ENCODE peak calls at places on chromosomes 13 and 19, in four cellular contexts. F is A549, Q is WTC11, C is HepG2. B is an unnamed sample.

GRCh38 chr19:31261651-31262331 is 87.4 kb downstream of the TSHZ3 start:
- DNase-seq in F (no peak), Q (no peak), C (no peak), B (no peak)

GRCh38 chr13:102682727-102683126 is 12.1 kb downstream of the METTL21C start:
- DNase-seq in C (no peak), F (no peak), Q (no peak), B (no peak)

GRCh38 chr19:31678421-31678820 is 329.2 kb upstream of the TSHZ3 start:
- DNase-seq in Q (no peak), F (no peak), C (no peak), B (no peak)

GRCh38 chr13:101018720-101019119 is 344.1 kb upstream of the TMTC4 start:
- DNase-seq in Q (no peak), F (no peak), C (no peak), B (no peak)

GRCh38 chr13:111227405-111227804 is 93.0 kb upstream of the TEX29 start:
- DNase-seq in F (no peak), C (no peak), Q (no peak), B (no peak)

GRCh38 chr13:106597759-106598395 is 29.9 kb upstream of the ARGLU1 start:
- DNase-seq in Q (no peak), F (no peak), C (no peak), B (no peak)

GRCh38 chr13:47999973-48000372 is 1.1 kb downstream of the SUCLA2 start:
- DNase-seq in C (no peak), F (no peak), Q (no peak), B (no peak)

GRCh38 chr13:94061316-94061715 is 418.2 kb downstream of the DCT start:
- DNase-seq in C (no peak), F (no peak), Q (no peak), B (no peak)

GRCh38 chr19:14509382-14509781 is 8.8 kb downstream of the DNAJB1 start:
- DNase-seq in Q (no peak), F (no peak), C (no peak), B (no peak)

GRCh38 chr13:113371061-113371460 is 7.1 kb upstream of the GRTP1 start:
- DNase-seq in F (no peak), C (no peak), Q (no peak), B (no peak)

GRCh38 chr13:112905990-112906641 is 62.9 kb upstream of the MCF2L start:
- DNase-seq in Q (peak; percentile 76), C (peak; percentile 66), F (no peak), B (no peak)

GRCh38 chr13:39037410-39037879 is 444 bp downstream of the PROSER1 start:
- DNase-seq in Q (no peak), C (no peak), F (no peak), B (no peak)

GRCh38 chr19:13033819-13034611 is 38.7 kb downstream of the NFIX start:
- DNase-seq in F (peak; percentile 68), Q (peak; percentile 85), C (peak; percentile 55), B (peak; percentile 75)

GRCh38 chr13:110702591-110703526 is 3.1 kb downstream of the CARS2 start:
- DNase-seq in F (no peak), C (no peak), Q (no peak), B (no peak)

GRCh38 chr19:42122691-42123607 is 9.3 kb downstream of the POU2F2 start:
- DNase-seq in Q (no peak), F (no peak), C (no peak), B (no peak)

GRCh38 chr13:113143466-113144254 is 14.8 kb upstream of the PROZ start:
- DNase-seq in C (no peak), Q (no peak), F (no peak), B (no peak)

GRCh38 chr19:4075373-4075772 is 8.7 kb upstream of the ZBTB7A start:
- DNase-seq in F (no peak), C (no peak), Q (no peak), B (no peak)

GRCh38 chr19:47582320-47582909 is 9.5 kb upstream of the ZNF541 start:
- DNase-seq in C (no peak), Q (no peak), F (no peak), B (no peak)

GRCh38 chr19:45577111-45577905 is 7.3 kb downstream of the OPA3 start:
- DNase-seq in Q (no peak), C (peak; percentile 86), F (peak; percentile 82), B (peak; percentile 43)

GRCh38 chr13:38239874-38240273 is 109.8 kb upstream of the UFM1 start:
- DNase-seq in Q (no peak), C (no peak), F (no peak), B (no peak)

GRCh38 chr19:47765522-47766358 is 12.8 kb upstream of the SELENOW start:
- DNase-seq in F (peak; percentile 58), C (peak; percentile 52), Q (peak; percentile 88), B (peak; percentile 60)

GRCh38 chr19:58196911-58197616 is 14.2 kb downstream of the ZNF274 start:
- DNase-seq in Q (no peak), F (no peak), C (peak; percentile 10), B (no peak)

GRCh38 chr13:103386341-103386740 is 320.1 kb upstream of the SLC10A2 start:
- DNase-seq in C (no peak), F (no peak), Q (no peak), B (no peak)

DNA sequence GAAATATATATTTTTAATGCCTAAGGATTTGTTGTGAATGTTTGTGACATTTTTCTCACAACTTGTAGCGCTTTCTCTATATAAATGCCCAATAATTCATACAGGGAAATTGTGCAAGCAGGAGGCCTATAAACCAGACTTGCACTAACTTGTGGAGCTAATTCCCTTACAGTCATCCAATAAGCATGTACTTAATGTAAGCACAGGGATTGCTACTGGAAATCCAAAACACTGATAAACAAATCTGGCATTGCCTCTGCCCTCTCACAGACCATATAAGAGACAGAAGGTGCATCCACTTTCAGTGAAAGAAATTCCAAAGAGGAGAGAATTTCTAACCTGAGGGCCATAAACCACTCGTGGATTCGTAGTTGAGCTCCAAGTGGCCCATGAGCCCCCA is 518.8 kb downstream of the MYO16 start:
- DNase-seq in Q (no peak), C (no peak), F (no peak), B (no peak)
- TF ChIP-seq HMGXB4 in Q (no peak), C (no peak), F (no peak), B (no peak)

GRCh38 chr19:24098359-24098758 is 11.4 kb downstream of the ZNF254 start:
- DNase-seq in C (no peak), Q (no peak), F (no peak), B (no peak)

GRCh38 chr19:24099829-24100228 is 12.8 kb downstream of the ZNF254 start:
- DNase-seq in Q (no peak), C (no peak), F (no peak), B (no peak)

DNA sequence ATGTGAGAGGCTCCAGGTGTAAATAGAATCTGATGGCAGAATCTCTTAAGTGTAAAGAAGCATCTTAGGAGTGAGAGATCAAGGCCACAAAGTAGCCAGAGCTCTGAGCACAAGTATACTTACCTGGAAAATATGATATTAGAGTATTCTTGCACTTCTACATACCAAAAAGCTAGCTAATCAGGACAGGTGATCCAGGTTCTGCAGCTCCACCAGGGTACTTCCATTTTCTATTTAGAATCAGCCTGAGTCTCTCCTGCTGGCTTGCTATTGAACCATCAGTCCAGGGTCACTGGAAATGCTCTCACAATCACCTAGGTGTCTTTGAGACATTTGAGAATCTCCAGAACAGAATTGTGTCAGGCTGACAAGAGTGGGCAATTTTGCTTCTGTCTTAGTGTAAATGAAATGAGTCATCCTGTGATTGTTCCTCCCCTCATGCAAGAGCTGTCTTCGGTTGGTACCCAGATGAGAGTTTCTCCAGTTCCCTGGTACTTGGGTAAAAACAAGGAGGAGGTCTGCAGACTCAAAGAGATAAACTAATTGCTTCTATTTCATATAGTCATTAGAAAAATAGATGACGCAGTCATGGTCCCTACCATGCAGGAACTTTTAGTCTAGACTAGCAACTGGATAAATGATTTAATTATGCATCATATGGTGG is 14.6 kb downstream of the ZNF254 start:
- DNase-seq in F (no peak), C (no peak), Q (no peak), B (no peak)
- TF ChIP-seq HMGXB4 in F (no peak), C (no peak), Q (no peak), B (no peak)

GRCh38 chr19:33731886-33732285 is 64.8 kb upstream of the KCTD15 start:
- DNase-seq in F (no peak), Q (no peak), C (no peak), B (no peak)

GRCh38 chr19:33736787-33737186 is 59.9 kb upstream of the KCTD15 start:
- DNase-seq in F (no peak), Q (no peak), C (no peak), B (no peak)

GRCh38 chr19:33736158-33736557 is 60.5 kb upstream of the KCTD15 start:
- DNase-seq in C (no peak), Q (no peak), F (no peak), B (no peak)

GRCh38 chr19:33737704-33738103 is 59.0 kb upstream of the KCTD15 start:
- DNase-seq in C (no peak), Q (no peak), F (no peak), B (no peak)

DNA sequence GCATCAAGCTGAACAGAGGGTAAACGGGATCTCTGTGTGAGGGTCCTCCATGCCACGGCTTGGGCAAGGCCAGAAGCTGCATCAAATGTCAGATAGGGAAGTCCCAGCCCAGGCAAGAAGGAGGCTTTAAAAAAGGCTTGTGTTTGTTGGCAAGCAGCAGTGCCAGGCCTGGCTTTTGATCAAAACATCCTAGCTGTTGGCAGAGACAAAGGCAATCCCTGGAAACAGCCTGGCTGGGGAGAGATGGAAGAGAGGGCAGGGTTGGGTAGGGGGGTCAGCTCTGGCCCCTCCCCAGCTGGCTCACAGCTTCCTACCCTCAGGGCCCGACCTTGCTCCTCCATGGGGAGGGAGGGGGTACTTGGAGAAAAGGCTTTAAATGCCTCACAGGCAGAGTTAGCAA is 61.8 kb upstream of the KCTD15 start:
- DNase-seq in C (no peak), F (no peak), Q (no peak), B (no peak)
- TF ChIP-seq HMGXB4 in C (no peak), F (no peak), Q (no peak), B (no peak)

GRCh38 chr19:18204394-18205179 is 745 bp upstream of the RAB3A start:
- DNase-seq in F (no peak), Q (peak; percentile 77), C (no peak), B (peak; percentile 79)

GRCh38 chr19:18211683-18212082 is 7.8 kb upstream of the RAB3A start:
- DNase-seq in C (no peak), F (no peak), Q (no peak), B (no peak)

GRCh38 chr19:18205180-18205915 is 1.5 kb upstream of the RAB3A start:
- DNase-seq in F (no peak), Q (peak; percentile 68), C (no peak), B (peak; percentile 65)

GRCh38 chr19:18206018-18206417 is 2.2 kb upstream of the RAB3A start:
- DNase-seq in F (no peak), Q (no peak), C (no peak), B (no peak)

GRCh38 chr19:18208098-18208951 is 4.5 kb upstream of the RAB3A start:
- DNase-seq in C (no peak), F (no peak), Q (peak; percentile 74), B (peak; percentile 67)
- TF ChIP-seq HMGXB4 in C (no peak), F (no peak), Q (no peak), B (no peak)

B was measured in K562.